ENCODE peak calls at places on chromosomes 2 and 18, in four cellular contexts. S is uterus, J is MCF 10A, A is OCI-LY7. Z is an unnamed sample.

GRCh38 chr2:218859994-218860831 is 608 bp downstream of the WNT6 start:
- DNase-seq in S (no peak), J (no peak), A (no peak), Z (no peak)

GRCh38 chr2:15579641-15580040 is 12.0 kb upstream of the DDX1 start:
- DNase-seq in S (no peak), J (no peak), A (no peak), Z (no peak)

GRCh38 chr18:75141166-75141565 is 67.8 kb downstream of the PTGR3 start:
- DNase-seq in S (no peak), J (no peak), A (no peak), Z (no peak)

GRCh38 chr2:143251680-143252079 is 122.5 kb downstream of the ARHGAP15 start:
- DNase-seq in S (no peak), J (no peak), A (no peak), Z (no peak)

GRCh38 chr2:163132850-163133249 is 294.3 kb upstream of the KCNH7 start:
- DNase-seq in S (no peak), J (peak; percentile 6), A (no peak), Z (no peak)

GRCh38 chr2:237742191-237742590 is 56.4 kb upstream of the RBM44 start:
- DNase-seq in S (no peak), J (no peak), A (no peak), Z (no peak)

GRCh38 chr18:37218022-37218590 is 347.5 kb downstream of the CELF4 start:
- DNase-seq in S (no peak), J (no peak), A (no peak), Z (no peak)

GRCh38 chr18:48622911-48623431 is 84.1 kb downstream of the CTIF start:
- DNase-seq in S (no peak), J (peak; percentile 25), A (peak; percentile 80), Z (no peak)

GRCh38 chr2:133774675-133775005 is 206.4 kb upstream of the NCKAP5 start:
- DNase-seq in S (no peak), J (no peak), A (no peak), Z (no peak)

GRCh38 chr2:27303093-27304025 is 4.9 kb downstream of the UCN start:
- DNase-seq in S (peak; percentile 51), J (peak; percentile 77), A (peak; percentile 90), Z (peak; percentile 73)

GRCh38 chr2:187403568-187404260 is 44.3 kb downstream of the CALCRL start:
- DNase-seq in S (peak; percentile 17), J (no peak), A (no peak), Z (no peak)

GRCh38 chr2:205685314-205686230 is 3.3 kb downstream of the NRP2 start:
- DNase-seq in S (peak; percentile 54), J (peak; percentile 83), A (no peak), Z (no peak)

GRCh38 chr2:67451086-67451832 is 54.1 kb downstream of the ETAA1 start:
- DNase-seq in S (no peak), J (peak; percentile 99), A (no peak), Z (no peak)

GRCh38 chr18:2641638-2642037 is 13.9 kb upstream of the SMCHD1 start:
- DNase-seq in S (no peak), J (no peak), A (peak; percentile 85), Z (peak; percentile 70)

GRCh38 chr2:197079832-197080555 is 153.5 kb upstream of the PGAP1 start:
- DNase-seq in S (peak; percentile 61), J (peak; percentile 27), A (no peak), Z (no peak)

GRCh38 chr2:74585406-74586182 is 31.1 kb downstream of the DOK1 start:
- DNase-seq in S (no peak), J (no peak), A (peak; percentile 22), Z (peak; percentile 35)
- TF ChIP-seq CTCF in S (no peak), J (no peak), A (peak; percentile 56), Z (peak; percentile 30)

GRCh38 chr2:74440378-74441110 is 1.2 kb downstream of the RTKN start:
- DNase-seq in S (peak; percentile 58), J (peak; percentile 82), A (peak; percentile 58), Z (peak; percentile 98)
- TF ChIP-seq CTCF in S (peak; percentile 43), J (no peak), A (no peak), Z (no peak)

DNA sequence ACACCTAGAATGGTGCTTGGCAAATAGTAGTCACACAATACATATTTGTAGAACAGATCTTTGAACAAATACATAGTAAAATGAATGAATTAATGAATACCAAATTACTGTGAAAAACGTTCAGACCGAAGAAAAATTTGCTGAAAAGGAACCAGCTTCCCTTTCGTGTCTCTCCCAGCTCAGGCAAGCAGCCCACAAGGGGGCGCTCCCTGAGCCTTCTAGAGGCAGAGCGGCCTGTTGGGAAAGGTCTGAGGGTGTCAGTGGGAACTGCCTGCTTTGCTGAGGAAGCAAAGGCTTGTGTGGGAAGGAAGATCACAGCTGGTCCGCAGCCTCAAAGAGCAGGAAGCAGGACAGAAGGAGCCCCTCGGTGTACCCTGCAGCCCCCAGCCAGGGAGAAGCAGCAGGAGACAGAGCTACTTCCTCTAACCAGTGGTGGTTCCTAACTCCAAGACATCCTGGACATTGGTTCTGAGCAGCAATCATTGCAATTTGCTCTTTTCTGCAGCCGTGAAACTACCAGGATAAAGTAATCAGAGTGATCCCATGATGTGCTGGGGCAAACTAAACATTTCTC is 231.1 kb downstream of the ANKRD30B start:
- DNase-seq in S (no peak), J (peak; percentile 81), A (peak; percentile 51), Z (no peak)
- TF ChIP-seq CTCF in S (no peak), J (peak; percentile 52), A (peak; percentile 78), Z (no peak)

GRCh38 chr2:217822296-217823252 is 180.2 kb downstream of the TNS1 start:
- DNase-seq in S (no peak), J (peak; percentile 17), A (no peak), Z (no peak)
- TF ChIP-seq CTCF in S (no peak), J (no peak), A (no peak), Z (no peak)

GRCh38 chr2:160278889-160279196 is 78.8 kb upstream of the ITGB6 start:
- DNase-seq in S (no peak), J (peak; percentile 34), A (no peak), Z (no peak)
- TF ChIP-seq CTCF in S (peak; percentile 37), J (peak; percentile 20), A (peak; percentile 33), Z (no peak)

GRCh38 chr18:34880403-34880802 is 160.8 kb upstream of the MAPRE2 start:
- DNase-seq in S (no peak), J (no peak), A (no peak), Z (no peak)

GRCh38 chr18:34886162-34886561 is 155.1 kb upstream of the MAPRE2 start:
- DNase-seq in S (no peak), J (no peak), A (no peak), Z (no peak)

GRCh38 chr18:34884456-34884855 is 156.8 kb upstream of the MAPRE2 start:
- DNase-seq in S (no peak), J (no peak), A (no peak), Z (no peak)

GRCh38 chr18:34880882-34881852 is 160.0 kb upstream of the MAPRE2 start:
- DNase-seq in S (no peak), J (peak; percentile 18), A (no peak), Z (no peak)
- TF ChIP-seq CTCF in S (no peak), J (peak; percentile 17), A (peak; percentile 35), Z (no peak)

GRCh38 chr2:55771612-55772011 is 78.0 kb upstream of the PNPT1 start:
- DNase-seq in S (no peak), J (peak; percentile 56), A (no peak), Z (peak; percentile 25)
- TF ChIP-seq CTCF in S (peak; percentile 47), J (peak; percentile 66), A (peak; percentile 74), Z (peak; percentile 13)